ENCODE peak calls at places on chromosome 10, in six cellular contexts. M is neural progenitor cell, K is lower leg skin, C is ascending aorta, N is spleen, U is A549. H is an unnamed sample.

GRCh38 chr10:9823268-9823930 is 1194.3 kb upstream of the CELF2 start:
- DNase-seq in M (no peak), K (no peak), C (no peak), N (no peak), U (no peak), H (no peak)

GRCh38 chr10:93386496-93387369 is 95.4 kb downstream of the MYOF start:
- DNase-seq in M (no peak), K (no peak), C (no peak), N (no peak), U (no peak), H (no peak)

GRCh38 chr10:3757638-3758490 is 27.1 kb downstream of the KLF6 start:
- DNase-seq in M (no peak), K (peak; percentile 84), C (no peak), N (peak; percentile 87), U (no peak), H (peak; percentile 79)

GRCh38 chr10:84447701-84448400 is 119.5 kb downstream of the CCSER2 start:
- DNase-seq in M (peak; percentile 11), K (no peak), C (no peak), N (no peak), U (no peak), H (peak; percentile 72)

GRCh38 chr10:37448161-37448560 is 322.8 kb downstream of the ANKRD30A start:
- DNase-seq in M (no peak), K (peak; percentile 36), C (no peak), N (no peak), U (no peak), H (no peak)

GRCh38 chr10:20956843-20957242 is 59.7 kb upstream of the NEBL start:
- DNase-seq in M (no peak), K (no peak), C (no peak), N (no peak), U (no peak), H (no peak)

GRCh38 chr10:62450905-62451605 is 76.9 kb downstream of the ZNF365 start:
- DNase-seq in M (no peak), K (no peak), C (no peak), N (no peak), U (no peak), H (no peak)

GRCh38 chr10:129765664-129766550 is 198.2 kb downstream of the EBF3 start:
- DNase-seq in M (no peak), K (peak; percentile 63), C (no peak), N (peak; percentile 62), U (no peak), H (no peak)

GRCh38 chr10:67808706-67809105 is 29.3 kb downstream of the DNAJC12 start:
- DNase-seq in M (no peak), K (no peak), C (no peak), N (no peak), U (no peak), H (no peak)

GRCh38 chr10:102876747-102877153 is 7.5 kb downstream of the AS3MT start:
- DNase-seq in M (no peak), K (no peak), C (no peak), N (no peak), U (no peak), H (no peak)

GRCh38 chr10:2985729-2986232 is 81.6 kb upstream of the PFKP start:
- DNase-seq in M (no peak), K (peak; percentile 42), C (no peak), N (no peak), U (peak; percentile 53), H (no peak)

GRCh38 chr10:89904755-89905154 is 203.4 kb downstream of the KIF20B start:
- DNase-seq in M (no peak), K (no peak), C (no peak), N (no peak), U (no peak), H (no peak)

GRCh38 chr10:59803714-59804113 is 50.5 kb upstream of the MRLN start:
- DNase-seq in M (no peak), K (no peak), C (no peak), N (no peak), U (no peak), H (no peak)

GRCh38 chr10:130456616-130457015 is 320.4 kb downstream of the GLRX3 start:
- DNase-seq in M (no peak), K (peak; percentile 40), C (no peak), N (no peak), U (no peak), H (no peak)

GRCh38 chr10:110425684-110426293 is 71.9 kb upstream of the DUSP5 start:
- DNase-seq in M (no peak), K (no peak), C (no peak), N (no peak), U (peak; percentile 97), H (peak; percentile 100)

GRCh38 chr10:110910138-110910537 is 8.8 kb downstream of the BBIP1 start:
- DNase-seq in M (no peak), K (no peak), C (no peak), N (no peak), U (no peak), H (no peak)

GRCh38 chr10:15433850-15434537 is 62.9 kb upstream of the FAM171A1 start:
- DNase-seq in M (peak; percentile 68), K (no peak), C (no peak), N (no peak), U (peak; percentile 50), H (no peak)

GRCh38 chr10:8336629-8337331 is 282.3 kb downstream of the GATA3 start:
- DNase-seq in M (no peak), K (no peak), C (no peak), N (no peak), U (no peak), H (no peak)

GRCh38 chr10:43404675-43405221 is 4.2 kb downstream of the HNRNPF start:
- DNase-seq in M (no peak), K (peak; percentile 45), C (no peak), N (no peak), U (no peak), H (no peak)

GRCh38 chr10:3195286-3195685 is 22.7 kb upstream of the PITRM1 start:
- DNase-seq in M (no peak), K (no peak), C (no peak), N (no peak), U (no peak), H (no peak)

GRCh38 chr10:92575961-92576360 is 2.1 kb upstream of the IDE start:
- DNase-seq in M (no peak), K (no peak), C (no peak), N (no peak), U (peak; percentile 34), H (no peak)

GRCh38 chr10:84194424-84195043 is at the start of gene CDHR1:
- DNase-seq in M (peak; percentile 90), K (no peak), C (no peak), N (peak; percentile 88), U (no peak), H (no peak)

GRCh38 chr10:99682752-99683151 is 23.4 kb downstream of the ENTPD7 start:
- DNase-seq in M (no peak), K (no peak), C (no peak), N (no peak), U (peak; percentile 40), H (no peak)

DNA sequence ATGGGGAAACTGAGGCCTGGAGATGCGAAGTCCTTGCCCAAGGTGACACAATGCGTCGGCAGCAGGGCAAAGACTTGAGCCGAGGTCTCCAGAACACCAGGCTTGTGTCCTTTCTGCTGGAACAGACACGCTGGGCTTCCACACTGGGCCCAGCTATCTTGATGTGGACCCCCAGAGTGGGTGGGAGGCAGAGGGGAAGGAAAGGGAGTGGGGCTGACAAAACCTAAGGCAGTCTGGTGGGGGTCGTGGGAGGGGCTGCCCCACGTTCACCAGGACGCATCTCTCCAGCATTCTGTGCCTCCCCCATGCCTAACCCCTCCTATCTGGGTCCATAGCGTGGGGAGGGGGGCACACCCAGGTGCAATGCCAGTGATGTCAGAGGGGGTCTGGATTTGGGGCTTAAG is 38.1 kb downstream of the PPIF start:
- DNase-seq in M (no peak), K (peak; percentile 82), C (no peak), N (peak; percentile 35), U (no peak), H (no peak)
- H3K4me3 ChIP-seq in M (no peak overlapping the region), K (no peak overlapping the region), C (no peak overlapping the region), N (no peak overlapping the region), U (no peak overlapping the region), H (no peak overlapping the region)

GRCh38 chr10:75234683-75235374 is 928 bp downstream of the COMTD1 start:
- DNase-seq in M (peak; percentile 85), K (peak; percentile 86), C (no peak), N (peak; percentile 95), U (no peak), H (no peak)
- TF ChIP-seq CTCF in M (peak; percentile 39), K (no peak), C (no peak), N (no peak), U (peak; percentile 19), H (no peak)

DNA sequence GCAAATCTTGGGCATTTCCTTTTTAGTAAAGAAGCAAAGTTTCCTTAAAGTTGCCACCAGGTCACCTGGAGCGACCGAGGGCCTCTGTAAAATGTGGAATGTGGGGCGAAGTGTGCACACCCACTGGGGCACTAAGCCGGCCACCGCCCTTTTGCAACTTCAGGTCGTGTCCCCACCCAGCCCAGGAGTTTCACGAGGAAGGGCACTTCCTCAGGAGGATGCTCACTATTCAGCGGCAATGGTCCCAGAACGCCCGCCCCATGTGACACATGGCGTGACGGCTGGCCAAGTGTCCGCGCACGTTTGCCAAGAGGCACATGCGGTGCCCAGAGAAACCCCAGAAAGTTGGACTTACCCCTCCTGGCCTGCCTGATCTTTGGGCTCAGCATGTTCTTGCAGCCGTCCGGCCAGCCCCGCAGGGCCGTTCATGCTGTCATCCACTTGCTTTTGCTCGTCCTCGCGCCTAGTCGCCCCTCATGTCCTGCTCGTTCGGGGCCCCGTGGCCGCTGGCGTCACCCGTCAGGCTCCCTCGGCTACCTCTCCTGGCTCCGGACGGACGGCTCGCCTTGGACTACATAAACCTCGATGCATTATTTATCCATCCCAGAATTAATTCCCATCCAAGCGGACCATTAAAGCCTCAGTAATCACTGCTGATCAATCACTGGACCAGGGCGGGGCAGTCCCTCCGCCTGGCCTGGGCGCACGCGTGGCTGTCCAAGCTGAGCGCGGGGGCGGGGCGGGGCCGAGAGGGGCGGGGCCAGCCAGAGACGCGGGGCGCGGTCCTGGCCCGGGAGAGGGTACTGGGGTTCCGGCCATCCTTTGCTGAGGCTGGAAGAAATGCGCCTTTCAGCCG is at the start of gene ARHGAP22:
- DNase-seq in M (peak; percentile 62), K (peak; percentile 86), C (peak; percentile 30), N (no peak), U (peak; percentile 25), H (no peak)
- H3K4me3 ChIP-seq in M (peak within 1 kb of the TSS; percentile 42), K (no peak within 1 kb of the TSS), C (peak within 1 kb of the TSS; percentile 65), N (peak within 1 kb of the TSS; percentile 69), U (peak within 1 kb of the TSS; percentile 65), H (peak within 1 kb of the TSS; percentile 86)

DNA sequence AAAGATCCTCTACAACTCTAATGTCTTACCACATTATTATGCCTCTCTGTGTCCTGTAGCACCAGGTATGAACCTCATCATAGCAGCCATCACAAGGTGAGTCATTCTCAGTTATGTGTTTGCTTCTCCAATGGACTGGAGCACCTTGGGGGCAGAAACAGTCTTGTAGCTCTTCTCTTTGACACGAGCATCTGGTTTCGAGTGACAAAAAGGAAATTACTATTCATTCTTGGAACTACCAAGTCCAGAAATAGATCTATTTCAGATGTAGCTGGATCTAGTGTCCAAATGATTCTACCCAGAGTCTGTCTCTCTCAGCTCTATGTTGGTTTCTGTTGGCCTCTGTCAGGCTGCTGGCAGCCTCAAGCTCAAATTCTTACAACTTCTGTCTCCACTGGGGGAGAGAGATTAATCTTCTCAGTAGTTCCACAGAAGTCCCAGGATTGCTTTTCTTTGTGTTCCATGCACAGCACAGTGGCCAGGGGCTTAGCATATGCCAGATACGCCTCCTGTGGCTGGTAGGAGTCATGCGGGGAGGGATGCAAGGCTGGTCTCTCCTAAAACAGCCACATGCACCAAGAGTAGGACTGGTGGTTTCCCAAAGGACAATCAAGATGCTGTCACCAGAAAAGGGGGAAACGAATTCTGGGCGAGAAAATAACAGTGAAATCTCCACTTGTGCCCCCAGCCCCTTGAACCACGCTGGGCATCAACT is 37.2 kb upstream of the PAPSS2 start:
- DNase-seq in M (peak; percentile 46), K (no peak), C (no peak), N (no peak), U (peak; percentile 30), H (no peak)
- TF ChIP-seq CTCF in M (peak; percentile 40), K (no peak), C (no peak), N (no peak), U (no peak), H (peak; percentile 9)